ENCODE peak calls at places on chromosomes 5 and 9, in eight cellular contexts. W is fibroblast of the aortic adventitia; Z is H9; D is AG09309; V is cardiac fibroblast; Q is CD8-positive, alpha-beta T cell; O is esophagus squamous epithelium; C is NB4. N is an unnamed sample.

GRCh38 chr9:124320062-124320973 is 62.6 kb downstream of the NEK6 start:
- DNase-seq in C (peak; percentile 61), W (peak; percentile 74), O (no peak), V (peak; percentile 76), Q (peak; percentile 18), Z (peak; percentile 84), D (peak; percentile 11), N (peak; percentile 40)

GRCh38 chr5:59517926-59518585 is 375.5 kb downstream of the PDE4D start:
- DNase-seq in O (no peak), W (peak; percentile 45), D (no peak), V (peak; percentile 31), C (no peak), Q (no peak), Z (no peak), N (no peak)

GRCh38 chr5:35046754-35047153 is 995 bp downstream of the AGXT2 start:
- DNase-seq in W (peak; percentile 93), O (no peak), Q (no peak), Z (no peak), C (no peak), V (peak; percentile 77), D (peak; percentile 94), N (no peak)

GRCh38 chr9:130498298-130498917 is 53.6 kb downstream of the ASS1 start:
- DNase-seq in Z (no peak), D (no peak), O (no peak), C (peak; percentile 21), W (no peak), Q (no peak), V (no peak), N (no peak)

GRCh38 chr9:94772128-94772527 is 45.6 kb downstream of the AOPEP start:
- DNase-seq in C (no peak), W (no peak), Z (no peak), O (no peak), V (no peak), D (no peak), Q (no peak), N (no peak)

GRCh38 chr5:139458580-139459407 is 3.7 kb downstream of the ECSCR start:
- DNase-seq in D (no peak), O (no peak), Q (peak; percentile 62), Z (no peak), W (peak; percentile 75), C (peak; percentile 89), V (peak; percentile 53), N (peak; percentile 70)

GRCh38 chr9:101848485-101848919 is 110.1 kb upstream of the GRIN3A start:
- DNase-seq in W (no peak), Q (no peak), Z (no peak), O (no peak), C (no peak), V (no peak), D (no peak), N (no peak)

GRCh38 chr9:127562841-127563523 is 49.1 kb upstream of the STXBP1 start:
- DNase-seq in D (no peak), V (peak; percentile 73), Z (no peak), Q (no peak), W (peak; percentile 80), C (no peak), O (no peak), N (no peak)

GRCh38 chr9:122835313-122835731 is 6.9 kb upstream of the PDCL start:
- DNase-seq in V (no peak), D (no peak), Q (peak; percentile 11), O (no peak), W (no peak), Z (peak; percentile 40), C (no peak), N (no peak)

GRCh38 chr5:66830636-66831035 is 234.4 kb downstream of the MAST4 start:
- DNase-seq in V (peak; percentile 12), C (no peak), Z (no peak), Q (no peak), W (peak; percentile 11), D (no peak), O (no peak), N (no peak)

GRCh38 chr9:94922098-94922607 is 195.7 kb downstream of the AOPEP start:
- DNase-seq in W (peak; percentile 98), Z (no peak), V (peak; percentile 96), D (peak; percentile 99), O (no peak), Q (no peak), C (peak; percentile 6), N (no peak)

GRCh38 chr9:95499847-95500246 is 16.9 kb downstream of the PTCH1 start:
- DNase-seq in V (no peak), Q (no peak), W (peak; percentile 44), D (no peak), Z (no peak), O (no peak), C (no peak), N (no peak)

GRCh38 chr5:96614110-96614691 is 48.0 kb upstream of the CAST start:
- DNase-seq in D (peak; percentile 83), O (no peak), W (peak; percentile 96), C (peak; percentile 62), Q (peak; percentile 24), V (peak; percentile 90), Z (peak; percentile 52), N (no peak)

GRCh38 chr5:50667079-50667652 is 729 bp downstream of the PARP8 start:
- DNase-seq in O (no peak), D (no peak), Q (peak; percentile 40), V (peak; percentile 53), Z (peak; percentile 66), C (peak; percentile 82), W (peak; percentile 54), N (no peak)

GRCh38 chr5:2757563-2758311 is 6.3 kb upstream of the IRX2 start:
- DNase-seq in D (no peak), V (peak; percentile 35), Z (peak; percentile 40), W (no peak), Q (no peak), O (no peak), C (peak; percentile 29), N (no peak)

GRCh38 chr5:172312286-172312685 is 28.7 kb upstream of the UBTD2 start:
- DNase-seq in V (no peak), W (no peak), Q (no peak), Z (no peak), D (no peak), O (no peak), C (no peak), N (no peak)

DNA sequence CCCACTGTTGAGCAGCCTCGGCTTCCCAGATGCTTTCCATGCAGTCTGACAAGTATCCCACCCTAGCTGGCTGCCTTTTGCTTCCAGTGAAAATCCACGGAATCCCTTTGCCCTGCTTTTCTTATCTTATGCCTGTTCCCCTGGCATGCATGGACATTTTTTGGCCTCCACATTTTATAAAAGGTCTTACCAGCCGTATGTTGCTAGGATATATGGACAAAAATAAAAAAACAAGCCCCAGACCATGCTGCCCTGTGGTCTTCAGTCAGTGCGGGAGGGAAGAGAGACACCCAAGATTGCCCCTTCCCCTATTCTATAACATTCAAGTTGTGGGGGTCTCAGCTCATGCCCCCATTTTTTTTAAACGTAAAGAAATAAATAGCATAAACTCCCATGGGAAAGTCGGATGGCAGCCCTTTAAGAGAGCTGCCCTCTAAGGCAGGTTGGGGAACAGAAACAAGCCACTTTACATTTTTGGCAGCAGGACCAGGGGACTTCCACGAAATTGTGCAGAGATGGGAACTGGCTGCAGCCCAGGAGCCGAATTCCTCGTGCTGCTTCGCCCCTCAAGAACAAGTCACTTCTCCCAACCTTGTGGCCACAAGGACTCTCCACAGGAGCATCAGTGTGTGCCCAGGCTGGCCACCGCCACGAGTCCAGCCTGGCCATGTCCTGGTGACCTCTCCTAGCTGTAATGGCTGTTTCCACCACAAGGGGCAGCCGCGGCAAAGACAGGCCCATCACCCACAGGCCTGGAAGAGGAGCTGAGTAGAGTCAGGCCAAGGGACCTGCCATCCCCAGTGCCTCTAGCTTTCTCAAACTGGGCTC is 129.4 kb downstream of the COL23A1 start:
- DNase-seq in V (peak; percentile 22), O (no peak), Q (peak; percentile 18), C (peak; percentile 72), W (no peak), D (no peak), Z (peak; percentile 93), N (peak; percentile 37)
- TF ChIP-seq CTCF in V (peak; percentile 54), O (peak; percentile 72), Q (peak; percentile 52), C (peak; percentile 74), W (no peak), D (peak; percentile 53), Z (peak; percentile 92), N (peak; percentile 51)

GRCh38 chr5:72325566-72326297 is 5.6 kb downstream of the PTCD2 start:
- DNase-seq in Z (no peak), Q (no peak), W (peak; percentile 87), C (no peak), D (peak; percentile 11), V (peak; percentile 83), O (no peak), N (no peak)

GRCh38 chr5:72328172-72328571 is 8.0 kb downstream of the PTCD2 start:
- DNase-seq in D (peak; percentile 25), Z (no peak), W (peak; percentile 74), V (peak; percentile 70), O (no peak), Q (no peak), C (no peak), N (no peak)

GRCh38 chr5:72326298-72326649 is 6.1 kb downstream of the PTCD2 start:
- DNase-seq in Z (no peak), W (no peak), D (no peak), Q (no peak), V (no peak), C (no peak), O (no peak), N (no peak)

GRCh38 chr5:72320022-72320898 is at the start of the genes MRPS27 and PTCD2:
- DNase-seq in V (peak; percentile 100), C (peak; percentile 99), W (peak; percentile 99), O (peak; percentile 70), Q (peak; percentile 89), D (peak; percentile 98), Z (peak; percentile 97), N (peak; percentile 87)

GRCh38 chr5:72324186-72324825 is 4.1 kb downstream of the PTCD2 start:
- DNase-seq in O (no peak), Z (no peak), Q (no peak), W (no peak), D (no peak), C (no peak), V (no peak), N (no peak)
- TF ChIP-seq CTCF in O (no peak), Z (no peak), Q (no peak), W (no peak), D (no peak), C (no peak), V (no peak), N (no peak)

DNA sequence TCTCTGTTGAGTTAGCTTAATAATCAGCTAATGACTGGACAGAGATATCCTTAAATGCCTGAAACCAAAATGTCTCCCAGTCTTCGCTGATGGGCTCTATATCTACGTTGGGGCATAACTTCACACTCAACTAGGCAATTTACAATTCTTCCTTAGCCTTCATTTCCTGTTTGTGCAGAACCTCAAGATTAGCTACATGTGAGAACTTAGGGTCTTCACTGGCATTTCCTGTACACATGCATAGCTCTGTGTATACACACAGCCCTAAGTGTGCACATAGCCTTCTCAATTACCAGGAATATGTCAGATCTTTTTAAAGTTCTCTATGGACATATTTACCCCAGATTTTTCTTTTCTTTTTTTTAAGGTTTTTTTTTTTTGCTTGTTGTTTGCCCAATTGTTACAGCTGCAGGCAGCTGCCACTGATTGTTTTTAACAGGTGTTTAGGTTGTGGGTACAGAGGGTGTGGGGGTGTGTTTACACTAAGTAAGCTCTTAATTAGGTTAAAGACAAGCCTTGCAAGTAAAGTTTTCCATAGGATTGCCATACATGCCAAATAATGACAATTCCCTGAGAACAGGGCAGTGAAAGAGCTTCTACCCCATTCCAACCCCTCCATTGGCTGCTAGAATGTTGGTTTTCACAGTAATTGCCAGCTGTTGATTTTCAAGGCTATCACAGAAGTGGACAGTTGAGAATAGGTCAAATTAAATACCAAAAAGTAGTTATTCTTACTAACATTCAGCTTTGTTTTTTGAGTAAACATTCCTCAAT is 441.0 kb downstream of the TLE4 start:
- DNase-seq in O (no peak), Q (no peak), W (no peak), D (no peak), V (no peak), C (no peak), Z (no peak), N (no peak)
- TF ChIP-seq CTCF in O (no peak), Q (no peak), W (no peak), D (no peak), V (no peak), C (no peak), Z (no peak), N (no peak)

GRCh38 chr5:153711755-153712154 is 221.3 kb downstream of the GRIA1 start:
- DNase-seq in Z (no peak), O (no peak), V (peak; percentile 15), W (peak; percentile 22), C (no peak), D (no peak), Q (no peak), N (no peak)
- TF ChIP-seq CTCF in Z (peak; percentile 44), O (no peak), V (peak; percentile 30), W (peak; percentile 35), C (no peak), D (peak; percentile 39), Q (no peak), N (no peak)

N was measured in natural killer cell.